ENCODE peak calls at places on chromosome 4, in five cellular contexts. V, Z, A, X and R are unnamed samples.
A peak's percentile ranks its signal among the peaks of the same experiment; 100 is the strongest.

GRCh38 chr4:168647976-168648375 is 151.1 kb downstream of the PALLD start:
- DNase-seq in V (peak; percentile 68), Z (no peak), A (no peak), X (no peak), R (no peak)

GRCh38 chr4:139530833-139531427 is 25.1 kb downstream of the SETD7 start:
- DNase-seq in V (no peak), Z (peak; percentile 72), A (no peak), X (no peak), R (no peak)

GRCh38 chr4:70721747-70722146 is at the start of gene RUFY3:
- DNase-seq in V (peak; percentile 94), Z (no peak), A (no peak), X (peak; percentile 96), R (no peak)

GRCh38 chr4:6452897-6453687 is 19.3 kb downstream of the PPP2R2C start:
- DNase-seq in V (no peak), Z (no peak), A (no peak), X (no peak), R (no peak)

GRCh38 chr4:24988776-24989175 is 42.0 kb downstream of the LGI2 start:
- DNase-seq in V (no peak), Z (peak; percentile 42), A (no peak), X (no peak), R (no peak)

GRCh38 chr4:26032572-26033320 is 118.7 kb downstream of the SMIM20 start:
- DNase-seq in V (peak; percentile 92), Z (no peak), A (no peak), X (peak; percentile 97), R (no peak)

GRCh38 chr4:3041192-3042142 is 32.9 kb downstream of the HTT-AS start:
- DNase-seq in V (peak; percentile 21), Z (peak; percentile 15), A (peak; percentile 79), X (peak; percentile 35), R (peak; percentile 84)

GRCh38 chr4:119498520-119498919 is 130.1 kb downstream of the PDE5A start:
- DNase-seq in V (peak; percentile 85), Z (no peak), A (no peak), X (no peak), R (no peak)

GRCh38 chr4:88630756-88631155 is 38.5 kb downstream of the HERC3 start:
- DNase-seq in V (peak; percentile 70), Z (no peak), A (no peak), X (peak; percentile 71), R (no peak)
- TF ChIP-seq CTCF in V (no peak), Z (no peak), A (no peak), X (no peak), R (no peak)

DNA sequence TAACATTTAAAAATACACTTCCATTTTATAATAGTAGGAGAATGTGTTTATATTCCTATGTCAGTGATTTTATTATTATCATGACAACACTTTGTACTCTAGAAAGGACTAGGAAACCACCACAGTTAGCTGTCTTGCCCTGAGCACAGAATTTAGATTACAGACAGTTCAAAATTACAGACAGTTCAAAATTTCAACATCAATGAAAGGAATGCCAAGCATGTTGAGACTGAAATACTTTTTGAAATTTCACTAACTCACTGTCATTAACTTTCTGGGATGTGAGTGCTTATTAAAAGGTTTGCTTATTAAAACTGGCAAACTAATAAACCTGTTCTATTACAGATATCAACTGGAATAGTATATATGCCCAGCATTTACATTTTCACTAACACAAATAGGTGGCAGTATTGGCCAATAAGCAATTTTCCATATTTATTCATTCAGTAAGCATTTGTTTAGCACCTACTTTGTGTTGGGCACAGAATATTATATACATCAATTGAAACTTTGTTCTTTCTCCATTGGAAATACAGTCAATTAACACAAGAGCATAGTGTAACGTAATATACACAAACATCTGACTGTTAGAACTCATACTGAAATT is 179.4 kb downstream of the FBXW7 start:
- DNase-seq in V (no peak), Z (no peak), A (no peak), X (peak; percentile 15), R (no peak)
- TF ChIP-seq CTCF in V (no peak), Z (no peak), A (no peak), X (no peak), R (no peak)

GRCh38 chr4:61182915-61183314 is 17.2 kb upstream of the ADGRL3 start:
- DNase-seq in V (no peak), Z (no peak), A (no peak), X (no peak), R (no peak)
- TF ChIP-seq CTCF in V (no peak), Z (no peak), A (no peak), X (no peak), R (no peak)

DNA sequence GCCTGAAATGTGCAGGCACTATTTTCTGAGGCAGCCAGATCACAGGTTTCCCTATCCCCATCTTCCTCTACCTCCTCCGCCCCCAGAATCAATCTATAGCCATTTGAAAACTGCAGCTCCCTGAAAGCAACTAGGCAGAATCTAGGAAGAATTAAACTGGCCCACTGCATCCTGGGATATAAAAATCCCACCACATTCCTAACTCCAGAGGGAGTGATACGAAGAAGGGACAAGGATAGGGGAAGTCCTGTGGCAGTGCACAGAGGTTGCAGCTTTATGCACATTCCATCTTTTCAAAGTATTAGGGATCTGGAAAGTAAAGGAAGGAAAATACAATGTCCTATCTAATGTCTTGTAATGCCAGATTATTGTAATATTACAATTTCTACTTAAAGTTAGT is 18.3 kb upstream of the HERC3 start:
- DNase-seq in V (peak; percentile 13), Z (no peak), A (no peak), X (peak; percentile 10), R (no peak)
- TF ChIP-seq CTCF in V (peak; percentile 35), Z (no peak), A (peak; percentile 27), X (peak; percentile 42), R (no peak)

DNA sequence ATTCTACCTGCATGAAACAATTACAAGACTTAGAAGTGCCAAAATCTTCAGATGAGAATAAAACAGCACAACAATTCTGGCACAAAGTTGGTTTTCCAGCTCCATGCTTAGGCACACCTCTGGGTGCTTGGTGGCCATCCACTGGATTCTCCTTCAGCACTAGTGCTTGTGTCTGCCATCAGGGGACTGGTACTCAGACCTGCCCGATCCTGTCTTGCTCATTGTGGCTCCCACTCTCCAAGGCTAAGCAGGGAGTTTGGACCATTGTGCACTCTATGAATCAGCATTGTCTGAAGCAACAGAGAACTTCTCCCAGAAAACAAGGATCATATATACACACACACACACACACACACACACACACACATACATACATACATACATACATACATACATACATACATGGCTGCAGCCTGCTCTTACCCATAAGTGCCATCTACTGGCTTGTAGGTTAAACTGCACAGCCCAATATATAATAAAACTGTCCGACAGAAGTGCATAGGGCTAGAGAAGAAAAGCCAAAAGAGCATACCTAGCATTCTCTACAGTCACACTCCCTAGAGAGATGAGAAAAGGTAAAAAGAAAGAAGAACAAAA is 345.3 kb upstream of the LCORL start:
- DNase-seq in V (peak; percentile 19), Z (no peak), A (no peak), X (peak; percentile 1), R (no peak)
- TF ChIP-seq CTCF in V (peak; percentile 46), Z (no peak), A (peak; percentile 41), X (peak; percentile 38), R (peak; percentile 14)

GRCh38 chr4:1407657-1408333 is 1.6 kb upstream of the NKX1-1 start:
- DNase-seq in V (no peak), Z (no peak), A (peak; percentile 25), X (no peak), R (no peak)
- TF ChIP-seq CTCF in V (no peak), Z (no peak), A (no peak), X (no peak), R (no peak)

DNA sequence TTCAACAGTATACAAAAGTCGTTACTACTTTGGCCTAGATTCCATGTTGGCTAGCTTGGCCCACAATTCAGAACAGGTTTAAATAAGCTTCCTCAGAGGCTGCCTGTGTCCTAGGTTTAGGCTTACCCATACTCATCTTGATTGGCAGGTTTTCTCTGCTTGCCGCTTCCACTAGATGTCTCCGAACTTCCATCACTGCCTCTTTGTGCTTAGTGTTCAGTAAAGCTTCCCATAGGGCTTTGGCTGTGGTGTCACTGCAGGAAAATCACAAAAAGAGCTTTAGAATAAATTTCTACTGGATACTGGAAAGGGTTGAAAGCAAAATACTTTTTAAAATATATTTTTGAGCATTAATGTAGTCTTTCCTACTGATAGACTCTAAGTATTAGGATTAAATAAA is 52.4 kb downstream of the SCFD2 start:
- DNase-seq in V (peak; percentile 36), Z (no peak), A (no peak), X (peak; percentile 8), R (no peak)
- TF ChIP-seq CTCF in V (peak; percentile 47), Z (no peak), A (no peak), X (no peak), R (no peak)

GRCh38 chr4:142660728-142661127 is 185.4 kb downstream of the INPP4B start:
- DNase-seq in V (no peak), Z (no peak), A (no peak), X (no peak), R (no peak)
- TF ChIP-seq CTCF in V (no peak), Z (no peak), A (no peak), X (no peak), R (no peak)

GRCh38 chr4:121555315-121556107 is 141.3 kb downstream of the ANXA5 start:
- DNase-seq in V (no peak), Z (no peak), A (no peak), X (no peak), R (no peak)

GRCh38 chr4:121551881-121552280 is 144.9 kb downstream of the ANXA5 start:
- DNase-seq in V (no peak), Z (no peak), A (no peak), X (no peak), R (no peak)

GRCh38 chr4:121551271-121551670 is 145.5 kb downstream of the ANXA5 start:
- DNase-seq in V (peak; percentile 6), Z (no peak), A (no peak), X (no peak), R (no peak)

GRCh38 chr4:121554377-121554776 is 142.4 kb downstream of the ANXA5 start:
- DNase-seq in V (no peak), Z (no peak), A (no peak), X (no peak), R (no peak)
- TF ChIP-seq CTCF in V (no peak), Z (no peak), A (no peak), X (no peak), R (no peak)